ENCODE peak calls at places on chromosomes 13 and 19, in eight cellular contexts. Q, T, O, C, D, U, P and W are unnamed samples.

GRCh38 chr13:26967119-26968038 is 204.2 kb downstream of the USP12 start:
- DNase-seq in D (no peak), U (no peak), T (no peak), C (no peak), Q (no peak), O (no peak), P (no peak), W (peak)

GRCh38 chr19:11324079-11324661 is 15.3 kb downstream of the RAB3D start:
- DNase-seq in U (no peak), P (no peak), C (peak), Q (no peak), T (peak), O (peak), D (peak), W (peak)

GRCh38 chr13:99310382-99311031 is 3.3 kb upstream of the GPR183 start:
- DNase-seq in Q (no peak), U (no peak), O (peak), D (peak), T (no peak), P (no peak), C (peak), W (no peak)

GRCh38 chr19:37932985-37933953 is 26.3 kb downstream of the SIPA1L3 start:
- DNase-seq in O (no peak), U (peak), Q (no peak), P (no peak), T (peak), D (peak), C (no peak), W (peak)

GRCh38 chr19:19185853-19186728 is 5.9 kb downstream of the BORCS8 start:
- DNase-seq in U (peak), Q (peak), C (no peak), O (no peak), D (peak), P (peak), T (peak), W (peak)

GRCh38 chr13:46307554-46307953 is 79.5 kb downstream of the RUBCNL start:
- DNase-seq in U (no peak), D (no peak), T (no peak), O (no peak), Q (no peak), P (no peak), C (no peak), W (no peak)

GRCh38 chr19:44587863-44588752 is 25.3 kb upstream of the IGSF23 start:
- DNase-seq in U (no peak), O (peak), P (no peak), C (peak), D (peak), Q (no peak), T (peak), W (no peak)

GRCh38 chr13:106570354-106570822 is 2.5 kb upstream of the ARGLU1 start:
- DNase-seq in O (no peak), U (peak), Q (peak), C (no peak), P (peak), D (peak), T (peak), W (peak)

GRCh38 chr19:6292006-6292405 is 12.2 kb upstream of the MLLT1 start:
- DNase-seq in D (no peak), T (no peak), U (no peak), O (no peak), C (no peak), Q (no peak), P (no peak), W (no peak)

GRCh38 chr13:111270126-111270525 is 50.3 kb upstream of the TEX29 start:
- DNase-seq in C (no peak), P (no peak), Q (no peak), T (no peak), D (no peak), O (no peak), U (no peak), W (no peak)

DNA sequence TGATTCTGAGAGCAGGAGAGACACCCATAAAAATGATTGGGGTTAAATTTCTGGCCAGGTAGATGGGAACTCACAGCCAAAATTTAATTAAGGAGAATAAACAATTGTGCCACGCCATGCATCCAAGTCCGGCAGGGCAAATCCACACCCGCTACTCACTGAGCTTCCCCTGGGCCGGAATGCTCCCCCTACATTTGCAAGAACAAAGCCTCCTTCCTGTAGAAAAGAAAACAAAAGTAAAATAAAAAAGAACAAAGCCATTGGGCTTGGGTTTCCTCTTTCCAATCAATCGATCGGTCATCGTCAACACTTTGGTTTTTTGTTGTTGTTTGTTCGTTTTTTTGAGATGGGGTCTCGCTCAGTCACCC is 30.2 kb upstream of the TFDP1 start:
- DNase-seq in Q (no peak), P (no peak), C (no peak), D (no peak), O (no peak), U (no peak), T (no peak), W (no peak)
- TF ChIP-seq CTCF in Q (no peak), P (no peak), C (no peak), D (no peak), O (no peak), U (no peak), T (no peak), W (no peak)

GRCh38 chr13:109768176-109768575 is 18.2 kb downstream of the IRS2 start:
- DNase-seq in T (no peak), D (no peak), U (no peak), P (no peak), C (no peak), O (no peak), Q (no peak), W (no peak)

GRCh38 chr13:109770436-109770835 is 15.9 kb downstream of the IRS2 start:
- DNase-seq in P (no peak), U (no peak), Q (no peak), O (no peak), T (no peak), D (no peak), C (no peak), W (no peak)

GRCh38 chr13:109768616-109769015 is 17.8 kb downstream of the IRS2 start:
- DNase-seq in O (no peak), Q (no peak), D (no peak), P (no peak), T (no peak), C (no peak), U (no peak), W (no peak)

GRCh38 chr13:109769275-109769674 is 17.1 kb downstream of the IRS2 start:
- DNase-seq in P (no peak), O (no peak), D (no peak), C (no peak), Q (no peak), U (no peak), T (no peak), W (no peak)

DNA sequence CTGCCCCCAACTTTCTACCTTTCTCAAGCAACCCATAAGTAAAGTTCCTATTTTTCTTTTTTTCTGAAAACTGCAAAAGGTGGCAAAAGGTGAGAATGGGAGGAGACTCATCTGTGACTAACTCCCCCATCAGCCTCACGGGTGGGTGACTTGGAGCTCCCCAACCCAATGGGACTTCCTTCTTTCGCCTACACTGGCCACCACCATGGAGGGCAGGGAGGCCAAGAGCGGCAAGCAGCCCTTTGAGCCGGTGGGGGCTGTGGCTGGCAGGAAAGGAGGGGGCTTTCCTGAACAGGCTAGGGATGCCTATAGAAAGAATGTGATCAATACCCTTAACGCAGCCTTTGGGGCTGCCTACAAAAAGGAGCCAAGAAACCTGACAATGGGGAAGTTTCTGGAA is 16.5 kb downstream of the IRS2 start:
- DNase-seq in O (no peak), U (no peak), T (no peak), P (no peak), D (no peak), C (no peak), Q (no peak), W (no peak)
- TF ChIP-seq CTCF in O (no peak), U (no peak), T (no peak), P (no peak), D (no peak), C (no peak), Q (no peak), W (no peak)

GRCh38 chr19:2213799-2214198 is 22.3 kb downstream of the PLEKHJ1 start:
- DNase-seq in T (no peak), D (no peak), U (no peak), C (no peak), O (no peak), Q (no peak), P (no peak), W (no peak)

GRCh38 chr19:2215281-2215751 is 20.8 kb downstream of the PLEKHJ1 start:
- DNase-seq in T (no peak), P (no peak), D (no peak), C (no peak), Q (peak), O (no peak), U (peak), W (no peak)

GRCh38 chr19:2212861-2213711 is 23.0 kb downstream of the PLEKHJ1 start:
- DNase-seq in C (no peak), Q (no peak), T (no peak), P (no peak), U (no peak), D (no peak), O (no peak), W (peak)

GRCh38 chr19:2216361-2217225 is 19.5 kb downstream of the PLEKHJ1 start:
- DNase-seq in U (no peak), T (no peak), P (no peak), C (no peak), Q (no peak), O (no peak), D (no peak), W (no peak)

DNA sequence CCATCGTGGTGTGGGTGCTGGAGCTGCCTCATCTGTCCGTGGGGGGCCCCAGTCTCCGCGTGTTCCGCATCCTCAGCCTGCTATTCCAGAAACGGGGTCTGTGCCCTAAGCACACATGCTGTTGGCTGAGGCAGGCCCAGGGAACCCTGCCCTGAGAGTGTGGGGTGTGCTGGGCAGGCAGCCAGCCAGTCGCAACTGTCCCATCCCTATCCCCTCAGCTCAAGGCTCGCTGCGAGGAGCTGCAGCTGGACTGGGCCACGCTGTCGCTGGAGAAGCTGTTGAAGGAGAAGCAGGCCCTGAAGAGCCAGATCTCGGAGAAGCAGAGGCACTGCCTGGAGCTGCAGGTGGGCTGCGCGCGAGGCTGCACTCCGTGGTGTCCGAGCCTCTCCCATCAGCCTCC is 21.9 kb downstream of the PLEKHJ1 start:
- DNase-seq in C (no peak), D (no peak), T (no peak), P (no peak), O (no peak), U (no peak), Q (no peak), W (no peak)
- TF ChIP-seq CTCF in C (no peak), D (no peak), T (no peak), P (no peak), O (no peak), U (no peak), Q (no peak), W (no peak)

GRCh38 chr13:107994137-107994536 is 221.2 kb downstream of the LIG4 start:
- DNase-seq in T (no peak), D (no peak), Q (no peak), O (no peak), C (no peak), U (no peak), P (no peak), W (no peak)
- TF ChIP-seq CTCF in T (no peak), D (no peak), Q (no peak), O (no peak), C (no peak), U (no peak), P (no peak), W (no peak)

GRCh38 chr13:51249767-51250741 is 27.9 kb downstream of the FAM124A start:
- DNase-seq in P (no peak), Q (no peak), C (no peak), O (no peak), U (no peak), D (no peak), T (no peak), W (no peak)
- TF ChIP-seq CTCF in P (peak), Q (no peak), C (peak), O (peak), U (peak), D (peak), T (peak), W (no peak)

GRCh38 chr19:14097532-14098151 is 7.1 kb upstream of the SAMD1 start:
- DNase-seq in O (no peak), D (no peak), C (no peak), P (no peak), Q (no peak), T (no peak), U (peak), W (no peak)

GRCh38 chr19:14094854-14095253 is 4.3 kb upstream of the SAMD1 start:
- DNase-seq in O (no peak), Q (no peak), U (no peak), D (no peak), C (no peak), P (no peak), T (no peak), W (no peak)

GRCh38 chr19:14091885-14092462 is 1.4 kb upstream of the SAMD1 start:
- DNase-seq in U (peak), D (no peak), O (no peak), T (no peak), P (no peak), Q (no peak), C (no peak), W (no peak)

GRCh38 chr19:14093117-14093784 is 2.7 kb upstream of the SAMD1 start:
- DNase-seq in O (no peak), T (no peak), P (no peak), D (no peak), C (no peak), U (no peak), Q (no peak), W (no peak)

DNA sequence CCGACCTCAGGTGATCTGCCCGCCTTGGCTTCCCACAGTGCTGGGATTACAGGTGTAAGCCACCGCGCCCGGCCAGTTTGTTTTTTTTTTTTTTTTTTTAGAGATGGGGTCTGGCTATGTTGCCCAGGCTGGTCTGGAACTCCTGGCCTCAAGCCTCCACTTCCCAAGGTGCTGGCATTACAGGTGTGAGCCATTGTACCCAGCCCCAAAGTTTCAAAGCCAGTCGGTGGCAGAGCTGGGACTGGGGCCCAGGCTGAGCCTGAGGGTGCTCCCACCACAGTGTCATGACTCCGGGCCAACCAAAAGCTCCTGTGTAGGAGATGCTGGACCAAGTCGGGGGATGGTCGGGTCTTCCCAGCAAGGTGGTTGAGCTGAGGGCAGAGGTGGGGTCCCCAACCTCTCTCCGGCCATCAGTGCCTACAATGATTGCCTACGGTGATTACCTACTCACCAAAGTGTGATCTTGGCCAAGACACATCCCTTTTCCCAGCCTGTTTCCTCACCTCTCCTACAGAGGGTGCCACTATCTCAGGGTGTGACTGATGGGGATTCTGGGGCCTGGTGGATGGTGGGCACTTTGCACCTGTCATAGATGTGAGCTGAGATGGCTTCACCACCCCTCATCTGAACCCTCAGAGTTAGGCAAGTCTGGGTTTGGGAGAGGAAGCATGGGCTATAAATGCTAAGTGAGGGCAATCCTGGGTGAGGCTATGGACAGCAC is 5.9 kb upstream of the SAMD1 start:
- DNase-seq in Q (no peak), O (no peak), P (no peak), C (no peak), T (no peak), D (no peak), U (no peak), W (no peak)
- TF ChIP-seq CTCF in Q (no peak), O (no peak), P (no peak), C (no peak), T (no peak), D (peak), U (no peak), W (no peak)